ENCODE peak calls at places on chromosomes 12 and 14, in four cellular contexts. M, E, T and H are unnamed samples.
A peak's percentile ranks its signal among the peaks of the same experiment; 100 is the strongest.

GRCh38 chr12:107581616-107582015 is 104.0 kb upstream of the PWP1 start:
- DNase-seq in M (no peak), E (no peak), T (no peak), H (no peak)

GRCh38 chr12:71426030-71426570 is 13.5 kb upstream of the LGR5 start:
- DNase-seq in M (no peak), E (no peak), T (no peak), H (no peak)

GRCh38 chr12:80580254-80580653 is 127.2 kb upstream of the MYF6 start:
- DNase-seq in M (peak; percentile 68), E (peak; percentile 97), T (no peak), H (no peak)

GRCh38 chr14:30179381-30180130 is 251.9 kb upstream of the PRKD1 start:
- DNase-seq in M (no peak), E (peak; percentile 72), T (no peak), H (no peak)

GRCh38 chr12:43945983-43946382 is 110.1 kb downstream of the TMEM117 start:
- DNase-seq in M (no peak), E (no peak), T (no peak), H (no peak)

GRCh38 chr14:87805315-87805723 is 187.7 kb downstream of the GALC start:
- DNase-seq in M (no peak), E (peak; percentile 72), T (peak; percentile 44), H (no peak)

GRCh38 chr12:14854586-14855163 is 11.3 kb upstream of the ART4 start:
- DNase-seq in M (no peak), E (no peak), T (no peak), H (no peak)

GRCh38 chr12:30835216-30835615 is 80.5 kb upstream of the CAPRIN2 start:
- DNase-seq in M (no peak), E (no peak), T (no peak), H (no peak)

GRCh38 chr14:69481815-69482568 is 2.5 kb upstream of the PLEKHD1 start:
- DNase-seq in M (no peak), E (no peak), T (no peak), H (no peak)

GRCh38 chr12:71686658-71687025 is 760 bp downstream of the TMEM19 start:
- DNase-seq in M (no peak), E (no peak), T (no peak), H (no peak)

GRCh38 chr12:50528800-50529199 is 24.0 kb downstream of the DIP2B start:
- DNase-seq in M (no peak), E (no peak), T (no peak), H (no peak)

GRCh38 chr14:103973354-103973753 is 31.0 kb upstream of the RD3L start:
- DNase-seq in M (no peak), E (no peak), T (no peak), H (no peak)

GRCh38 chr14:56004807-56005579 is 113.2 kb upstream of the PELI2 start:
- DNase-seq in M (peak; percentile 89), E (peak; percentile 90), T (peak; percentile 64), H (no peak)

GRCh38 chr12:89067436-89067835 is 284.9 kb downstream of the DUSP6 start:
- DNase-seq in M (peak; percentile 90), E (peak; percentile 91), T (no peak), H (no peak)

GRCh38 chr14:102394717-102395378 is 32.1 kb downstream of the TECPR2 start:
- DNase-seq in M (no peak), E (no peak), T (no peak), H (no peak)

GRCh38 chr12:11725616-11726015 is 76.1 kb downstream of the ETV6 start:
- DNase-seq in M (no peak), E (no peak), T (no peak), H (no peak)

GRCh38 chr12:49667319-49668090 is 39.7 kb downstream of the FMNL3 start:
- DNase-seq in M (peak; percentile 49), E (peak; percentile 55), T (no peak), H (no peak)

DNA sequence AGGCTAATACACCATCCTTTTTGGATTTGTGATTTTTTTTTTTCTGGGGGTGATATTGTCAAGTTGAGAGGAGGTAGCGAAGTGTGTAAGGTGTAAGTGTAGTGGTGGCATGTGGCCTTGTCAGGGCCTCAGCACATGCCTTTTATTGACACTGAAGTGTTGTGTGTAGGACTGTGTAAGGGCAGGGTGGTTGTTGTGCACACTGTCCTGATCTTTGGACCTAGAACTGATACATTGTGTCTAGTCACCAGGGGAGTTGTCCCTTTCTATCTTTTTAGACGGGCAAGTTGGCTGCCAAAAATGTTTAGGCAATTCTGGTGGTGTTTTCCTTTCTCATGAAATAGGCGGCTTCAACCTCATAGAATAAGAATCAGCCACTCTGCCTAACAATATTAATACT is 244.0 kb downstream of the NRXN3 start:
- DNase-seq in M (no peak), E (no peak), T (no peak), H (no peak)
- H3K4me3 ChIP-seq in M (no peak overlapping the region), E (no peak overlapping the region), T (no peak overlapping the region), H (no peak overlapping the region)

DNA sequence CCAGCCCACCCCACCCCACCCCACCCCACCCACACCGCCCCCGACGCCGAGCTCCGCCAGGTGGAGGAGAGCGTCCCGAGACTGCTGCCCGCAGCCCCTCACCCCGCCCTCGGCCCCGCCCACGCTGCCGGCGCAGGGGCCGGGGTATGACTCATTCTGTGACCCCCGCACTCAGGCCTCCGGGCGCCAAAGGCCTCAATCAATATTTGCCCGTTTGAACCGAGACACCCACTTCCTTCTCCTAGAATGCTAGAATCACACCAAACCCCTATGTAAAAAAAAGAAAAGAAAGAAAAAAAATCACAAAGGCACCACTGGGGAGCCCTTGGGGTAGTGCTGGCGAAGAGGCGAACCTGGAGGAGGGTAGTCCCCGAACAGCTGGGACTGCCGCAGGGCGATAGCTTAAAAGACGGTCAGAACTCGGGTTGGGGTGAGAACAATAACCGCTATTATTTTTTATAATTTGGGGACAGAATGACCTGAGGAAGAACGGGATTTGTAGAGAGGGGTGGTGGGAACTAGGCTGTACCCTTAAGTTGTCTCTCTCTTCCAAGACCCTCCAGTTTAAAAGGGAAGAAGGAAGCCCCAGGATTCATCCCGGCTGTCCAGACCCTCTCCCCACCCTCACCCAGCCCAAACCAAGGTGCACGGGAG is 894 bp downstream of the KRT8 start:
- DNase-seq in M (no peak), E (peak; percentile 39), T (no peak), H (no peak)
- H3K4me3 ChIP-seq in M (peak overlapping the region; percentile 49), E (no peak overlapping the region), T (no peak overlapping the region), H (peak overlapping the region; percentile 84)

GRCh38 chr12:51819851-51820720 is 28.4 kb downstream of the FIGNL2 start:
- DNase-seq in M (no peak), E (no peak), T (peak; percentile 40), H (no peak)

GRCh38 chr12:51821423-51822260 is 26.9 kb downstream of the FIGNL2 start:
- DNase-seq in M (no peak), E (no peak), T (peak; percentile 57), H (no peak)

GRCh38 chr12:51822261-51822616 is 26.3 kb downstream of the FIGNL2 start:
- DNase-seq in M (no peak), E (no peak), T (no peak), H (no peak)

GRCh38 chr12:51822956-51823355 is 25.6 kb downstream of the FIGNL2 start:
- DNase-seq in M (no peak), E (no peak), T (no peak), H (no peak)

DNA sequence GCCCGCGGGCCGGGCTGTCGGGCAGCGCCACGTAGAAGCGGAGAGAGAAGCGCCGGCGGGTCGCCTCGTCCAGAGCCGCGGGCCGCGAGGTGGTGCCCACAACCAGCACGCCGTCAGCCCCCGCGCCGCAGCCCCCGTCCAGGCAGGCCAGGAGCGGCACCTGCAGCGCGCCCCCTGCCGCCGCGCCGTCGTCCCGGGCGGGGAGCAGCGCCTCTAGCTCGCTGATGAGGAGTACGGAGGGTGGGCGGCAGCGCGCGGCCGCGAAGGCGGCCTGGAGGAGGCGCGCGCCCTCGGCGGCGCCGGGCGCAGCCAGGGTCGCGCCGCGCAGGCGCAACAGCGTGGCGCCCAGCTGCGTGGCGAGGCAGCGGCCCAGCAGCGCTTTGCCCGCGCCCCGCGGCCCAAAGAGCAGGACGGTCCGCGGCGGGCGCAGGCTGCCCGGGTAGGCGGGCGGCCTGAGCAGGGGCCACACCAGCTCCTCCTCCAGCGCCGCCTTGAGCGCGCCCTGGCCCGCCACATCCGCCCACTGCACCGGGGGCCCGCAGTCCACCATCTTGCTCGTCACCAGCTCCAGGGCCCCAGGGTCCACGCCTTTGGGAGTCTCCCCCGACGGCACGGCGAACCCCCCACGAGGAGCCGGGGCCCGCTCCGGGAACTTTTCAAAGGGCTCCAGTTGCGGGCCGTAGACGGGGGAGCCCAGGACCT is 27.6 kb downstream of the FIGNL2 start:
- DNase-seq in M (no peak), E (peak; percentile 51), T (peak; percentile 90), H (no peak)
- H3K4me3 ChIP-seq in M (peak overlapping the region; percentile 49), E (peak overlapping the region; percentile 57), T (peak overlapping the region; percentile 84), H (peak overlapping the region; percentile 63)

GRCh38 chr12:76420221-76420620 is 72.0 kb upstream of the BBS10 start:
- DNase-seq in M (no peak), E (no peak), T (no peak), H (no peak)
- H3K4me3 ChIP-seq in M (no peak overlapping the region), E (no peak overlapping the region), T (no peak overlapping the region), H (no peak overlapping the region)

GRCh38 chr14:67537736-67538135 is 4.6 kb downstream of the PLEKHH1 start:
- DNase-seq in M (no peak), E (no peak), T (no peak), H (no peak)

GRCh38 chr14:67533754-67534085 is 630 bp downstream of the PLEKHH1 start:
- DNase-seq in M (no peak), E (no peak), T (no peak), H (no peak)

GRCh38 chr14:67538501-67538900 is 5.4 kb downstream of the PLEKHH1 start:
- DNase-seq in M (no peak), E (no peak), T (no peak), H (no peak)

GRCh38 chr14:67532998-67533753 is at the start of gene PLEKHH1:
- DNase-seq in M (peak; percentile 43), E (peak; percentile 67), T (peak; percentile 74), H (peak; percentile 13)

GRCh38 chr14:67536087-67536486 is 3.0 kb downstream of the PLEKHH1 start:
- DNase-seq in M (no peak), E (no peak), T (no peak), H (no peak)
- H3K4me3 ChIP-seq in M (no peak overlapping the region), E (no peak overlapping the region), T (no peak overlapping the region), H (no peak overlapping the region)